ENCODE peak calls at places on chromosomes 3 and 15, in six cellular contexts. F is dorsolateral prefrontal cortex; M is EH; P is B cell; O is HFF-Myc; C is stimulated activated CD4-positive, alpha-beta T cell treated with anti-CD3 and anti-CD28 coated beads, Interleukin-1b, Interleukin-23, amount 100 ng/mL, for 24 hours. D is an unnamed sample.

GRCh38 chr3:129602730-129603560 is 3.5 kb downstream of the PLXND1 start:
- DNase-seq in F (no peak), M (peak), P (no peak), O (peak), C (no peak), D (no peak)

GRCh38 chr3:3110299-3110630 is at the start of gene IL5RA:
- DNase-seq in F (no peak), M (no peak), P (no peak), O (no peak), C (no peak), D (no peak)

GRCh38 chr3:117322866-117323265 is 613.3 kb downstream of the TUSC7 start:
- DNase-seq in F (no peak), M (peak), P (no peak), O (peak), C (no peak), D (no peak)

GRCh38 chr15:62110000-62110851 is 43.4 kb downstream of the C2CD4A start:
- DNase-seq in F (no peak), M (peak), P (no peak), O (no peak), C (no peak), D (no peak)

GRCh38 chr3:12897537-12898289 is 56.3 kb upstream of the RPL32 start:
- DNase-seq in F (no peak), M (peak), P (no peak), O (no peak), C (no peak), D (no peak)

GRCh38 chr3:67920311-67920710 is 265.9 kb upstream of the SUCLG2 start:
- DNase-seq in F (no peak), M (no peak), P (no peak), O (no peak), C (no peak), D (no peak)

GRCh38 chr3:62134061-62134496 is 239.3 kb downstream of the FEZF2 start:
- DNase-seq in F (no peak), M (peak), P (no peak), O (peak), C (no peak), D (no peak)

GRCh38 chr3:181739628-181740027 is 27.9 kb downstream of the SOX2 start:
- DNase-seq in F (no peak), M (no peak), P (no peak), O (no peak), C (no peak), D (peak)

GRCh38 chr3:129461461-129462146 is 21.6 kb downstream of the IFT122 start:
- DNase-seq in F (no peak), M (peak), P (no peak), O (no peak), C (no peak), D (no peak)

GRCh38 chr3:58628823-58629562 is 37.6 kb downstream of the FAM3D start:
- DNase-seq in F (no peak), M (peak), P (no peak), O (peak), C (no peak), D (no peak)

GRCh38 chr15:25731411-25731810 is 131.7 kb downstream of the ATP10A start:
- DNase-seq in F (no peak), M (no peak), P (peak), O (no peak), C (no peak), D (no peak)

GRCh38 chr15:83873966-83874365 is 220.0 kb downstream of the ADAMTSL3 start:
- DNase-seq in F (no peak), M (no peak), P (no peak), O (no peak), C (no peak), D (no peak)

GRCh38 chr3:40254491-40254890 is 55.0 kb upstream of the EIF1B start:
- DNase-seq in F (no peak), M (no peak), P (no peak), O (no peak), C (no peak), D (no peak)

GRCh38 chr3:38029400-38030125 is at the start of gene PLCD1:
- DNase-seq in F (no peak), M (peak), P (no peak), O (no peak), C (no peak), D (no peak)

GRCh38 chr3:40912461-40912860 is 286.8 kb upstream of the CTNNB1 start:
- DNase-seq in F (no peak), M (no peak), P (no peak), O (no peak), C (no peak), D (no peak)

GRCh38 chr3:38649500-38650247 is at the start of gene SCN5A:
- DNase-seq in F (no peak), M (peak), P (no peak), O (no peak), C (peak), D (no peak)

GRCh38 chr3:172071780-172072179 is 32.4 kb downstream of the FNDC3B start:
- DNase-seq in F (no peak), M (no peak), P (no peak), O (no peak), C (no peak), D (no peak)

GRCh38 chr3:197104738-197105137 is 75.1 kb upstream of the MELTF start:
- DNase-seq in F (no peak), M (no peak), P (no peak), O (no peak), C (no peak), D (no peak)

GRCh38 chr15:52481915-52482314 is 46.8 kb downstream of the MYO5A start:
- DNase-seq in F (no peak), M (peak), P (peak), O (peak), C (no peak), D (no peak)

GRCh38 chr3:52053307-52054304 is 2.8 kb downstream of the DUSP7 start:
- DNase-seq in F (peak), M (peak), P (peak), O (no peak), C (peak), D (no peak)

GRCh38 chr3:57942366-57942765 is 65.9 kb upstream of the FLNB start:
- DNase-seq in F (no peak), M (no peak), P (no peak), O (no peak), C (no peak), D (no peak)

GRCh38 chr3:123799544-123800351 is 84.4 kb downstream of the MYLK start:
- DNase-seq in F (no peak), M (peak), P (no peak), O (peak), C (no peak), D (no peak)

GRCh38 chr3:128517648-128518047 is 24.6 kb upstream of the GATA2 start:
- DNase-seq in F (no peak), M (no peak), P (no peak), O (no peak), C (no peak), D (no peak)

GRCh38 chr15:34239151-34239761 is 14.4 kb downstream of the EMC4 start:
- DNase-seq in F (no peak), M (peak), P (no peak), O (peak), C (peak), D (no peak)

GRCh38 chr3:145427355-145427754 is 733.6 kb downstream of the PLOD2 start:
- DNase-seq in F (no peak), M (no peak), P (no peak), O (no peak), C (no peak), D (no peak)

GRCh38 chr3:71117572-71118247 is 465.8 kb downstream of the FOXP1 start:
- DNase-seq in F (no peak), M (peak), P (peak), O (no peak), C (no peak), D (peak)

GRCh38 chr3:41118461-41119385 is 80.6 kb upstream of the CTNNB1 start:
- DNase-seq in F (no peak), M (no peak), P (no peak), O (no peak), C (no peak), D (no peak)

GRCh38 chr15:60635507-60636352 is 156.8 kb upstream of the ICE2 start:
- DNase-seq in F (no peak), M (peak), P (peak), O (no peak), C (no peak), D (no peak)

GRCh38 chr15:82810061-82810862 is 834 bp downstream of the WHAMM start:
- DNase-seq in F (no peak), M (peak), P (no peak), O (no peak), C (peak), D (no peak)

GRCh38 chr15:72375501-72375845 is 341 bp downstream of the HEXA start:
- DNase-seq in F (no peak), M (no peak), P (no peak), O (no peak), C (no peak), D (no peak)

GRCh38 chr15:84608707-84609284 is 8.0 kb downstream of the ZSCAN2 start:
- DNase-seq in F (no peak), M (no peak), P (no peak), O (no peak), C (no peak), D (no peak)

D was measured in NCI-H187 treated with DMSO at 0.1 percent for 48 hours.